ENCODE peak calls at places on chromosomes 16 and 17, in seven cellular contexts. T is stimulated activated CD8-positive, alpha-beta memory T cell treated with anti-CD3 and anti-CD28 coated beads, Interleukin-4, amount 100 ng/mL, for 24 hours; M is CD4-positive, alpha-beta T cell; I is stomach; J is glutamatergic neuron; K is SK-MEL-5; G is psoas muscle. E is an unnamed sample.
A peak's percentile ranks its signal among the peaks of the same experiment; 100 is the strongest.

GRCh38 chr16:75648265-75649076 is 898 bp downstream of the TERF2IP start:
- DNase-seq in T (peak; percentile 78), M (peak; percentile 86), I (peak; percentile 86), J (peak; percentile 89), K (peak; percentile 69), G (peak; percentile 85), E (peak; percentile 59)

GRCh38 chr17:979539-980405 is at the start of gene NXN:
- DNase-seq in T (peak; percentile 82), M (peak; percentile 80), I (peak; percentile 91), J (peak; percentile 95), K (peak; percentile 64), G (peak; percentile 87), E (peak; percentile 71)

GRCh38 chr16:15576960-15577958 is 65.7 kb downstream of the MARF1 start:
- DNase-seq in T (no peak), M (no peak), I (peak; percentile 50), J (no peak), K (no peak), G (no peak), E (no peak)

GRCh38 chr17:16442141-16442540 is 26.8 kb downstream of the TRPV2 start:
- DNase-seq in T (no peak), M (no peak), I (no peak), J (no peak), K (peak; percentile 33), G (no peak), E (no peak)

GRCh38 chr16:47392114-47392513 is 68.7 kb downstream of the ITFG1 start:
- DNase-seq in T (no peak), M (no peak), I (no peak), J (no peak), K (peak; percentile 57), G (no peak), E (no peak)

GRCh38 chr17:37650419-37651003 is 7.3 kb upstream of the DDX52 start:
- DNase-seq in T (no peak), M (no peak), I (no peak), J (peak; percentile 52), K (peak; percentile 70), G (no peak), E (peak; percentile 59)

GRCh38 chr16:89020068-89020924 is 43.3 kb upstream of the CBFA2T3 start:
- DNase-seq in T (no peak), M (no peak), I (no peak), J (no peak), K (no peak), G (peak; percentile 7), E (no peak)

GRCh38 chr16:26053889-26054288 is 362.1 kb downstream of the HS3ST4 start:
- DNase-seq in T (no peak), M (no peak), I (no peak), J (no peak), K (no peak), G (no peak), E (no peak)

GRCh38 chr17:43588121-43588520 is 42.0 kb upstream of the ETV4 start:
- DNase-seq in T (no peak), M (no peak), I (no peak), J (no peak), K (no peak), G (no peak), E (no peak)

GRCh38 chr17:49362723-49363117 is 670 bp upstream of the ZNF652 start:
- DNase-seq in T (no peak), M (no peak), I (no peak), J (no peak), K (no peak), G (no peak), E (no peak)

GRCh38 chr17:49327835-49328784 is 33.9 kb downstream of the ZNF652 start:
- DNase-seq in T (no peak), M (no peak), I (no peak), J (no peak), K (no peak), G (no peak), E (no peak)

GRCh38 chr16:55656695-55657092 is 906 bp downstream of the SLC6A2 start:
- DNase-seq in T (no peak), M (no peak), I (no peak), J (peak; percentile 36), K (no peak), G (no peak), E (no peak)

GRCh38 chr16:88390760-88391496 is 8.2 kb downstream of the ZNF469 start:
- DNase-seq in T (no peak), M (no peak), I (no peak), J (no peak), K (no peak), G (no peak), E (no peak)

GRCh38 chr17:31495049-31495885 is 103.8 kb downstream of the RAB11FIP4 start:
- DNase-seq in T (no peak), M (no peak), I (peak; percentile 82), J (peak; percentile 52), K (no peak), G (no peak), E (no peak)

E was measured in COLO829.